ENCODE peak calls at places on chromosomes 11 and 22, in eight cellular contexts. P, F, N, Q, D, K, Y and J are unnamed samples.

GRCh38 chr22:39818050-39818449 is 75.5 kb downstream of the ENTHD1 start:
- DNase-seq in P (no peak), F (no peak), N (no peak), Q (no peak), D (peak; percentile 59), K (no peak), Y (peak; percentile 50), J (no peak)

GRCh38 chr22:42397332-42398246 is 34.6 kb downstream of the NFAM1 start:
- DNase-seq in P (no peak), F (no peak), N (no peak), Q (no peak), D (no peak), K (no peak), Y (no peak), J (no peak)

GRCh38 chr11:114774599-114775365 is 96.5 kb downstream of the NXPE2 start:
- DNase-seq in P (no peak), F (no peak), N (peak; percentile 20), Q (peak; percentile 9), D (peak; percentile 51), K (no peak), Y (peak; percentile 46), J (peak; percentile 79)

GRCh38 chr11:69642549-69642912 is 1.6 kb downstream of the CCND1 start:
- DNase-seq in P (no peak), F (peak; percentile 18), N (no peak), Q (no peak), D (no peak), K (no peak), Y (no peak), J (no peak)

GRCh38 chr22:50656122-50657070 is 16.2 kb upstream of the SHANK3 start:
- DNase-seq in P (no peak), F (no peak), N (no peak), Q (no peak), D (peak; percentile 26), K (no peak), Y (peak; percentile 61), J (no peak)

GRCh38 chr22:28820885-28821284 is 20.5 kb upstream of the XBP1 start:
- DNase-seq in P (no peak), F (no peak), N (no peak), Q (peak; percentile 56), D (no peak), K (no peak), Y (no peak), J (no peak)

GRCh38 chr22:42041784-42042183 is 28.8 kb downstream of the NAGA start:
- DNase-seq in P (no peak), F (no peak), N (no peak), Q (no peak), D (no peak), K (no peak), Y (no peak), J (no peak)

GRCh38 chr22:47787501-47788227 is 1025.2 kb downstream of the TBC1D22A start:
- DNase-seq in P (no peak), F (no peak), N (no peak), Q (no peak), D (no peak), K (no peak), Y (no peak), J (no peak)

GRCh38 chr11:6357222-6357621 is 33.1 kb upstream of the SMPD1 start:
- DNase-seq in P (no peak), F (no peak), N (no peak), Q (no peak), D (peak; percentile 82), K (no peak), Y (peak; percentile 95), J (peak; percentile 40)

GRCh38 chr11:74443071-74443864 is 24.1 kb downstream of the KCNE3 start:
- DNase-seq in P (peak; percentile 59), F (no peak), N (peak; percentile 85), Q (no peak), D (peak; percentile 59), K (no peak), Y (peak; percentile 11), J (no peak)

GRCh38 chr22:39297490-39298193 is 21.8 kb downstream of the RPL3 start:
- DNase-seq in P (no peak), F (no peak), N (no peak), Q (peak; percentile 46), D (no peak), K (no peak), Y (no peak), J (no peak)

GRCh38 chr22:26174280-26174679 is 5.0 kb downstream of the SEZ6L start:
- DNase-seq in P (no peak), F (no peak), N (no peak), Q (no peak), D (no peak), K (no peak), Y (no peak), J (no peak)

GRCh38 chr11:122165972-122166371 is 50.0 kb upstream of the BLID start:
- DNase-seq in P (no peak), F (no peak), N (no peak), Q (no peak), D (no peak), K (no peak), Y (no peak), J (no peak)

DNA sequence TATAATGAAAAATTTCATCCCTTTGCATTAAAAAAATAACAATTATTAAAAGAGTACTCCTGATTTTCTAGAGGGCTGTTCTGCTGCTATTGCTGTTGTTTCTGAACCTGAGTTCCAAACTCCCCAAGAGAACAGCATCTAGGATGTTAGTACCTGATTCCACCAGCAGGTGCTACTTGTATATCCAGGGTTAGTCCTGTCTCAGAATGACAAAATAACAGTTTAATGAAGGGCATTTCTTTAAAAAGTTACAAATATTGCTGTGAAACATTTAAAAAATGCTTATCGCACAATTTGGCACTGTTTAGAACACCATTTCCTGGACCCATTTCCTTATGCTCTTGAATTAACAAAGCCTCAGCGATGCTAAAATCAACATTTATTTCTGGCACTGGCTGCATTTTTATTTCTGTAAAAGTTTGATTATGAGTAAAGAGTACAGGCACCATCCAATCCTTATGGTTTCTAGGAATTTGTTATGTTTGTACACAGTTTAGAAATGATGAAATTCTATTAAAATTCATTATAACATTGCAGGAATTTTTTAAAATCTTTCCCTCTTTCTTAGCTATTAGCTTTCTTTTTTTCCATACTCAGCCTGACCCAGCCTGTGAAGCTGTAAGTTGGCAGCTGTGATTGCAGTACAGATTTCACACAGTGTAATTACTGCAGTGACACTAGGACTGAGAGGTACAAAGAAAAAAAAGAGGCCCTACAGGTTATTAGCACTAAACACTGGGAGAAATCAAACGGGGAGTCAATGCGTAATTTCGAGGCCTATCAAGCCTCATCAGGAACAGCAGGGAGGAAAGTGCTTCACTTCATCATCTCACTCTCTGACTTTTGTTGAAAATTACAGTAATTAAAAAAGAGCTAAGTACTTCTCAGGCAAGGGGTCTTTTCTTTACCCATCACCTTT is 208.8 kb downstream of the DCDC1 start:
- DNase-seq in P (no peak), F (no peak), N (no peak), Q (no peak), D (no peak), K (no peak), Y (no peak), J (no peak)
- TF ChIP-seq CTCF in P (no peak), F (no peak), N (no peak), Q (peak; percentile 37), D (peak; percentile 41), K (no peak), Y (no peak), J (peak; percentile 71)

GRCh38 chr11:78417888-78418583 is 416 bp upstream of the GAB2 start:
- DNase-seq in P (peak; percentile 68), F (peak; percentile 71), N (peak; percentile 67), Q (peak; percentile 88), D (peak; percentile 72), K (peak; percentile 61), Y (peak; percentile 69), J (peak; percentile 85)
- TF ChIP-seq CTCF in P (no peak), F (no peak), N (peak; percentile 55), Q (peak; percentile 9), D (no peak), K (no peak), Y (peak; percentile 29), J (no peak)

DNA sequence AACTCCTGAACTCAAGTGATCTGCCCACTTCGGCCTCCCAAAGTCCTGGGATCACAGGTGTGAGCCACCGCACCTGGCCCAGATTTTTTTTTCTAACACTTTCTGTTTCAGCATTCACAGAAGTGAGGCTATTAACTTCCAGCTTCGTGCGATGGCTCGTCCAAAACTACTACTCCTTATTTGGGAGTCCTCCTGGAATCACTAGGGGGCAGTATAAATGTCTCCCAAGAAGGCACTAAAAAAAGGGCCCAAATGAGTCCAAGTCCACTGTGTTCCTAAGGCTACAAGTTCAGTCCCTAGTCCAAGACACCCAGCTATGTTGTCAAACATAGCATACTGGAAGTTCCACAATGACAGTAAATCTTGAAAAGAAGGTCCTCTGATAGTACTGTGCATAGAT is 63.2 kb upstream of the BIRC3 start:
- DNase-seq in P (no peak), F (no peak), N (no peak), Q (no peak), D (no peak), K (no peak), Y (no peak), J (no peak)
- TF ChIP-seq CTCF in P (no peak), F (no peak), N (no peak), Q (peak; percentile 51), D (no peak), K (peak; percentile 21), Y (peak; percentile 17), J (no peak)

GRCh38 chr11:45048870-45049825 is 97.3 kb upstream of the PRDM11 start:
- DNase-seq in P (no peak), F (no peak), N (no peak), Q (no peak), D (no peak), K (no peak), Y (peak; percentile 11), J (no peak)

GRCh38 chr11:45043755-45044475 is 93.2 kb upstream of the TP53I11 start:
- DNase-seq in P (no peak), F (no peak), N (no peak), Q (no peak), D (no peak), K (no peak), Y (no peak), J (no peak)

GRCh38 chr11:45042560-45042959 is 91.9 kb upstream of the TP53I11 start:
- DNase-seq in P (peak; percentile 63), F (no peak), N (no peak), Q (no peak), D (no peak), K (no peak), Y (no peak), J (no peak)

GRCh38 chr11:45048313-45048841 is 97.7 kb upstream of the TP53I11 start:
- DNase-seq in P (no peak), F (no peak), N (no peak), Q (no peak), D (no peak), K (no peak), Y (no peak), J (no peak)

DNA sequence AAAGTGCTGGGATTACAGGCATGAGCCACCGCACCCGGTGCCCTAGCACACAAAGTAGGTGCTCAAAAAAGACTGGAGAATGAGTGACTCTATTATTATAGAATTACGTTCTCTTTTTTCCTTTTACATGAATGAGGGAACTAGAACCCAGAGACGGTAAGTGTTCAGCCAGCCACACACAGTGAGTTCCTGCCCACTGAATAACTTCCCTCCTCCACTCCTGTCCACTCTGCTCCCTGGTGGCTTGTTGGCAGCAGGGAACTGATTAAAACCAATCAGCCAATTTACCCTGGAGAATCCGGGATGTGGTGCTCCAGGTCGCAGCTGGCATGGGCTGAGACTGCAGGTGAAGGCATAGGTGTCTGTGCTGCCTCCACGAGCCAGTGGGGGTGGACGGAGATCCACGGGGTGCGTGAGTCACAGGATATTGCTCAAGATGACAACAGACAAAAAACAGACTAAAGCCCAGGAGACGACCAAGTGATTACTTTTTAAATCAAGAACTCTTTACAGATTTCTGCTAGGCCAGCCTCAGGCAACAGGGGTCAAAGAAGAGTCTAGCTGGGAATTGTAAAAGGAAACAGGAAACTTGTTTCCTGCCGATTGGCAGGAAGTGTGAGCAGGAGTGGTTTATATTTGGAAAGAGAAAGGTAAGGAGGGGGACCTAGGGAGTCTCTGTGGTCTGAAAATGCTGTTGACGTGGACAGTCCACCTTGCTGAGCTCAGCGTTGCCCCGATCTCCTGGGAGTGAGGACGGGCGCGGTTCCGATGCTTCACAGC is 95.2 kb upstream of the TP53I11 start:
- DNase-seq in P (peak; percentile 68), F (no peak), N (no peak), Q (no peak), D (peak; percentile 13), K (no peak), Y (peak; percentile 50), J (no peak)
- TF ChIP-seq CTCF in P (no peak), F (no peak), N (no peak), Q (no peak), D (no peak), K (no peak), Y (no peak), J (no peak)